ENCODE peak calls at places on chromosomes 13 and 19, in nine cellular contexts. W, N, M, U, X, T, G, O and H are unnamed samples.
A peak's percentile ranks its signal among the peaks of the same experiment; 100 is the strongest.

GRCh38 chr19:56125806-56126590 is 4.9 kb upstream of the ZNF787 start:
- DNase-seq in O (no peak), W (no peak), G (no peak), T (no peak), U (no peak), X (no peak), N (no peak), M (no peak), H (no peak)

GRCh38 chr19:17775991-17776803 is 18.7 kb upstream of the B3GNT3 start:
- DNase-seq in M (no peak), T (no peak), G (no peak), U (no peak), X (no peak), W (no peak), O (peak; percentile 38), N (peak; percentile 6), H (no peak)

GRCh38 chr19:15404097-15404779 is 14.6 kb downstream of the AKAP8L start:
- DNase-seq in T (no peak), X (no peak), N (no peak), M (no peak), O (no peak), W (no peak), U (no peak), G (no peak), H (no peak)

GRCh38 chr19:959935-960502 is 24.1 kb upstream of the WDR18 start:
- DNase-seq in X (no peak), M (no peak), O (no peak), G (no peak), W (no peak), N (no peak), U (peak; percentile 41), T (no peak), H (no peak)

GRCh38 chr13:70568571-70568970 is 460.3 kb upstream of the KLHL1 start:
- DNase-seq in U (peak; percentile 53), O (peak; percentile 69), M (no peak), W (no peak), N (peak; percentile 26), T (no peak), G (no peak), X (peak; percentile 12), H (no peak)

GRCh38 chr19:6056801-6057650 is 53.3 kb downstream of the RFX2 start:
- DNase-seq in W (peak; percentile 84), M (no peak), X (no peak), O (peak; percentile 97), U (no peak), T (peak; percentile 53), G (peak; percentile 83), N (peak; percentile 91), H (peak; percentile 62)

GRCh38 chr13:46586766-46587509 is 34.0 kb downstream of the LRCH1 start:
- DNase-seq in T (no peak), O (no peak), X (no peak), G (no peak), W (no peak), M (no peak), N (no peak), U (no peak), H (no peak)

GRCh38 chr19:10718205-10719196 is 622 bp downstream of the DNM2 start:
- DNase-seq in T (no peak), N (peak; percentile 28), U (peak; percentile 71), O (peak; percentile 49), W (no peak), M (peak; percentile 43), G (no peak), X (peak; percentile 29), H (no peak)

GRCh38 chr19:51566489-51567100 is 4.5 kb upstream of the ZNF175 start:
- DNase-seq in T (no peak), O (no peak), U (no peak), W (no peak), N (no peak), G (no peak), X (no peak), M (no peak), H (no peak)

GRCh38 chr19:39307233-39307821 is 11.1 kb downstream of the IFNL1 start:
- DNase-seq in G (no peak), U (peak; percentile 93), N (no peak), T (no peak), X (no peak), M (peak; percentile 46), O (peak; percentile 10), W (no peak), H (no peak)

DNA sequence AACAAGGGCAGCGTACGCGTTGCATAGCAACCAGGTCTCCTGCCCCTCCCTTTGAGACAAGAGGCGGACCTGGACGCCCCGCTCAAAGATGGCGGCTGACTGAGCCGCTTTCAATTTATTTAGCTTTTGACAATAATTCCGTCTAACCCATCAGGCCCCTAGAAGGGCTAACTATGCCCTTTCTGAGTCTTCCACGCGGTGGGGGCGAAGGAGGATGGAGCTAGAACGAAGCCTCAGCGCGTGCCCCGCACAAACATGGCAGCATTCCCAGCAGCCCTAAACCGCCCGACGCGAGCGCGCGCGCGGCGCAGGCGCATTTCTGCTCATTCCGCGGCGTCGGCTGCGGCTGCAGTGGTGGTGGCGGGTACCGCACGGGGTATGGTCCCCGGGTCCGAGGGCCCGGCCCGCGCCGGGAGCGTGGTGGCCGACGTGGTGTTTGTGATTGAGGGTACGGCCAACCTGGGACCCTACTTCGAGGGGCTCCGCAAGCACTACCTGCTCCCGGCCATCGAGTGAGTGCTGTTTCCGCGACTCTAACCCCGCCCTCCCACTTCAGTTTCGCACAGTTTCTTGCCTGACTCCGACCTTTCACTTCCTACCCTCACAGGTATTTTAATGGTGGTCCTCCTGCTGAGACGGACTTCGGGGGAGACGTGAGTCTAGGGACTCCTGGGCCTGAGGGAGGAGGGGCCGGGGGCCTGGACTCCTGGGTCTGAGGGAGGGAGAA is at the start of gene MED25:
- DNase-seq in G (no peak), X (peak; percentile 82), W (peak; percentile 36), O (peak; percentile 92), M (peak; percentile 78), N (peak; percentile 76), U (peak; percentile 94), T (no peak), H (peak; percentile 50)
- TF ChIP-seq CTCF in G (no peak), X (peak; percentile 52), W (peak; percentile 82), O (no peak), M (no peak), N (no peak), U (peak; percentile 27), T (peak; percentile 25), H (no peak)

GRCh38 chr19:8321067-8321759 is at the start of the genes NDUFA7 and RPS28:
- DNase-seq in W (peak; percentile 80), U (peak; percentile 99), X (peak; percentile 97), G (peak; percentile 88), T (peak; percentile 62), N (peak; percentile 94), O (peak; percentile 97), M (peak; percentile 96), H (peak; percentile 93)
- TF ChIP-seq CTCF in W (no peak), U (peak; percentile 13), X (peak; percentile 31), G (no peak), T (peak; percentile 25), N (peak; percentile 36), O (no peak), M (no peak), H (no peak)

GRCh38 chr13:111270126-111270525 is 50.3 kb upstream of the TEX29 start:
- DNase-seq in U (no peak), T (no peak), X (no peak), M (no peak), W (no peak), G (no peak), O (no peak), N (no peak), H (no peak)

GRCh38 chr13:111271186-111271698 is 49.2 kb upstream of the TEX29 start:
- DNase-seq in G (no peak), X (no peak), N (no peak), U (no peak), O (no peak), W (no peak), M (no peak), T (no peak), H (no peak)

GRCh38 chr13:111270765-111271164 is 49.7 kb upstream of the TEX29 start:
- DNase-seq in X (no peak), W (no peak), O (peak; percentile 69), U (no peak), T (no peak), M (no peak), G (no peak), N (peak; percentile 55), H (no peak)

GRCh38 chr13:111267784-111268183 is 52.7 kb upstream of the TEX29 start:
- DNase-seq in N (peak; percentile 78), U (no peak), X (no peak), T (no peak), W (no peak), G (no peak), M (no peak), O (no peak), H (no peak)

DNA sequence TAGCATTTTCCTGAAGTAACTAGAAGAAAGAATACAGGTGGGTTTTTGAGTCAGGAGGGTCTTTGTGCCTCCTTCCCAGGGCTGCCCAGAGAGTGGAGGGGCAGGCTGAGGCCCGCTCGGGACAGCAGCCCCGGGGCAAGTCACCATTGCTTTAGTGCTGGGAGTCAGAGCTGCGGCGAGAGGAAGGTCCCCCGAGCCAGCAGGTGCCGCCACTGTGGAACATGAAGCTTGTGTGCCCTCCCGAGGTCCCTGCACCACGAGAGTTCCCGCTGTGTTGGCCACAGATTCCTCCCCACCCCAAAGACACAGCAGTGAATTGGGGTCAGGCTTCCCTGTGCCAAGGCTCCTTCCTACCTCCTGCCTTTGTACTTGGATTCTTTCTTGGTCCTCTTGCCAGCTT is 50.9 kb upstream of the TEX29 start:
- DNase-seq in T (no peak), M (no peak), X (no peak), G (no peak), U (no peak), O (no peak), W (no peak), N (no peak), H (no peak)
- TF ChIP-seq CTCF in T (no peak), M (no peak), X (no peak), G (no peak), U (no peak), O (no peak), W (no peak), N (no peak), H (no peak)

DNA sequence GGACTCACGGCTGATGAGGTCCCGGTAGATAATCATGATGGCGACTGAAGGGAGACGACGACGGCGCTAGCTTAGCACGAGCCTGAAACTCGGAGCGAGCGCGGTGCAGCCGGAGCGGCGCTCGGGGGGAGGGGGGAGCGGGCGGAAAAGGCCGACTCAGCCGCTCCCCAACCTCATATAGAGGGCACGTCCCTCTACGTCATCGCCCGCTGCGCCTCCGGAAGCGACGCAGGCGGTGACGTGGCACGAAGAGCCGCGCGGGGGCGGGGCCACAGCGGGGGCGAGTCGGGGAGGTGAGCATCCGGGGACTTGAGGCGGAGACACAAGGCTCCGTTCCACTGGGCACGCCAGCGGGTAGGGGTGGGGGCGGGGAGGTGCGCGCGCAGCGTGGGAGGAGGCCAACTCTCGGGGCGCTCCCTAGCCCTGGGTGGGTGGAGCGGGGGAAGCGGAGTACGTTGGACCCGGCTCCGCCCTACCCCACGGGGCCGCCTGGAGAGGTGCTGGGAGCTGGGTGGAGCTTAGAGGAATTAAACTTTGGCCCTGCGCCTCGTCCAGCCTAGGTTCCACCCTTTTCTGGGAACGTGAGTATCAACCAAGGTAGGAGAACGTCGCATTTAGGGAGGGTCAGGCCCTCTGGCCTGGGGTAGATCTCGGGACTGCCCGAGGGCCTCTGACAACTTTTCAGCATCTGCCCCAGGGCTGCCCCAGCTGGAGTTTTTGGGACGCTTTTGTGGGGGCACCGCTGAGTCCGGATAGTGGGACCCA is at the start of gene TPT1:
- DNase-seq in T (peak; percentile 87), X (peak; percentile 96), U (peak; percentile 99), G (peak; percentile 98), N (peak; percentile 98), W (peak; percentile 96), M (peak; percentile 99), O (peak; percentile 99), H (peak; percentile 98)
- TF ChIP-seq CTCF in T (no peak), X (no peak), U (no peak), G (no peak), N (no peak), W (no peak), M (no peak), O (no peak), H (no peak)